ENCODE peak calls at places on chromosomes 5 and 9, in ten cellular contexts. A is prostate gland; B is NCI-H2227 treated with DMSO at 0.1 percent for 48 hours; P is naive thymus-derived CD8-positive, alpha-beta T cell; Q is SJCRH30; Y is mucosa of descending colon; E is ELR; G is A549; K is GM12865; C is AG04450. J is an unnamed sample.
A peak's percentile ranks its signal among the peaks of the same experiment; 100 is the strongest.

GRCh38 chr5:77086611-77087483 is at the start of gene ZBED3:
- DNase-seq in A (peak; percentile 71), C (peak; percentile 24), Q (peak; percentile 79), K (peak; percentile 74), G (peak; percentile 89), Y (peak; percentile 85), P (peak; percentile 60), B (peak; percentile 59), E (peak; percentile 76), J (peak; percentile 22)

GRCh38 chr5:139711067-139711851 is 63.1 kb downstream of the CXXC5 start:
- DNase-seq in G (peak; percentile 46), Y (peak; percentile 53), K (peak; percentile 57), P (peak; percentile 65), Q (peak; percentile 80), B (peak; percentile 24), C (no peak), E (peak; percentile 58), A (no peak), J (peak; percentile 74)

GRCh38 chr5:78649220-78649700 is 688 bp upstream of the LHFPL2 start:
- DNase-seq in C (no peak), P (no peak), Q (peak; percentile 42), Y (peak; percentile 50), E (peak; percentile 47), B (no peak), K (no peak), G (peak; percentile 36), A (no peak), J (no peak)

GRCh38 chr9:34986541-34987047 is 3.0 kb upstream of the DNAJB5 start:
- DNase-seq in Y (no peak), C (no peak), G (no peak), P (peak; percentile 66), A (no peak), Q (no peak), K (peak; percentile 77), B (peak; percentile 18), E (no peak), J (no peak)

GRCh38 chr9:125028041-125028440 is 87.2 kb upstream of the GOLGA1 start:
- DNase-seq in Y (no peak), G (no peak), C (no peak), Q (no peak), A (no peak), B (no peak), K (no peak), P (no peak), E (no peak), J (no peak)

GRCh38 chr9:6975198-6975597 is 217.4 kb downstream of the KDM4C start:
- DNase-seq in A (no peak), B (no peak), P (no peak), Y (no peak), Q (no peak), K (no peak), G (no peak), E (no peak), C (no peak), J (no peak)

GRCh38 chr9:13412323-13412722 is 132.8 kb upstream of the MPDZ start:
- DNase-seq in P (no peak), G (no peak), C (no peak), Y (no peak), A (no peak), B (no peak), Q (no peak), K (no peak), E (no peak), J (no peak)

GRCh38 chr5:149011084-149011483 is 51.8 kb downstream of the SH3TC2 start:
- DNase-seq in A (no peak), C (no peak), Q (no peak), B (no peak), P (no peak), K (no peak), G (peak; percentile 8), E (peak; percentile 91), Y (no peak), J (no peak)

GRCh38 chr5:111463304-111463703 is 49.0 kb downstream of the STARD4 start:
- DNase-seq in B (no peak), Q (no peak), G (no peak), P (no peak), K (no peak), Y (no peak), C (no peak), A (no peak), E (no peak), J (no peak)

GRCh38 chr5:160419458-160420330 is 813 bp upstream of the SLU7 start:
- DNase-seq in Y (no peak), A (no peak), P (peak; percentile 12), C (no peak), B (no peak), K (no peak), G (no peak), Q (no peak), E (peak; percentile 13), J (no peak)

GRCh38 chr9:87662808-87663528 is 63.0 kb upstream of the CTSL start:
- DNase-seq in Q (peak; percentile 86), K (peak; percentile 75), G (peak; percentile 83), P (peak; percentile 4), B (no peak), A (peak; percentile 72), C (no peak), E (peak; percentile 72), Y (peak; percentile 89), J (peak; percentile 14)

GRCh38 chr5:66877843-66878242 is 281.6 kb downstream of the MAST4 start:
- DNase-seq in E (peak; percentile 45), C (no peak), P (no peak), B (no peak), Q (no peak), K (no peak), A (no peak), Y (no peak), G (peak; percentile 48), J (no peak)

GRCh38 chr5:177311723-177312648 is at the start of gene MXD3:
- DNase-seq in Y (peak; percentile 96), K (peak; percentile 98), A (peak; percentile 96), Q (peak; percentile 100), E (peak; percentile 98), P (peak; percentile 93), B (peak; percentile 93), C (peak; percentile 77), G (peak; percentile 97), J (peak; percentile 97)

GRCh38 chr5:56686337-56687198 is 128.8 kb upstream of the MAP3K1 start:
- DNase-seq in Y (no peak), A (no peak), G (no peak), P (no peak), C (no peak), E (no peak), B (no peak), K (peak; percentile 67), Q (no peak), J (no peak)

GRCh38 chr9:133406480-133407307 is 11.1 kb downstream of the REXO4 start:
- DNase-seq in P (peak; percentile 70), K (peak; percentile 87), G (peak; percentile 82), A (peak; percentile 55), Q (peak; percentile 82), B (peak; percentile 71), C (peak; percentile 47), E (peak; percentile 83), Y (peak; percentile 86), J (peak; percentile 91)

GRCh38 chr5:1786621-1787471 is 12.8 kb downstream of the MRPL36 start:
- DNase-seq in K (no peak), B (no peak), Q (no peak), C (no peak), A (peak; percentile 50), Y (no peak), E (no peak), G (no peak), P (no peak), J (no peak)

GRCh38 chr5:134944630-134945029 is 23.1 kb upstream of the CATSPER3 start:
- DNase-seq in P (no peak), C (no peak), B (no peak), E (no peak), G (no peak), Q (no peak), K (no peak), Y (no peak), A (no peak), J (no peak)

GRCh38 chr9:33782395-33783152 is 12.8 kb upstream of the PRSS3 start:
- DNase-seq in A (no peak), E (peak; percentile 64), Q (no peak), C (peak; percentile 52), B (no peak), P (no peak), K (no peak), Y (no peak), G (peak; percentile 37), J (no peak)

GRCh38 chr9:19371942-19372341 is 8.1 kb downstream of the RPS6 start:
- DNase-seq in K (no peak), C (no peak), B (peak; percentile 11), P (no peak), Y (no peak), Q (no peak), E (peak; percentile 47), A (no peak), G (peak; percentile 48), J (no peak)

GRCh38 chr5:79759436-79759835 is 69.8 kb downstream of the CMYA5 start:
- DNase-seq in K (no peak), E (peak; percentile 58), A (no peak), B (no peak), Y (no peak), Q (no peak), G (no peak), C (no peak), P (no peak), J (no peak)

GRCh38 chr9:91949946-91950664 is at the start of gene ROR2:
- DNase-seq in Y (peak; percentile 87), G (peak; percentile 40), K (peak; percentile 48), A (peak; percentile 87), E (peak; percentile 54), P (peak; percentile 3), B (peak; percentile 64), Q (no peak), C (no peak), J (peak; percentile 81)

GRCh38 chr9:84511651-84512050 is 157.9 kb upstream of the NTRK2 start:
- DNase-seq in B (no peak), K (no peak), P (no peak), Q (no peak), A (no peak), C (no peak), G (no peak), Y (no peak), E (no peak), J (no peak)

GRCh38 chr5:45262061-45262590 is 434.1 kb downstream of the HCN1 start:
- DNase-seq in Q (no peak), Y (no peak), E (no peak), C (no peak), B (no peak), G (no peak), A (no peak), P (no peak), K (no peak), J (no peak)

GRCh38 chr9:129987047-129987446 is 55.9 kb downstream of the FNBP1 start:
- DNase-seq in Y (no peak), C (no peak), A (no peak), G (no peak), B (no peak), E (no peak), K (peak; percentile 85), Q (peak; percentile 19), P (no peak), J (no peak)

GRCh38 chr9:100473271-100474081 is 527 bp downstream of the TMEFF1 start:
- DNase-seq in Y (peak; percentile 39), C (no peak), E (peak; percentile 63), B (no peak), G (peak; percentile 34), A (no peak), P (peak; percentile 12), K (peak; percentile 34), Q (peak; percentile 53), J (peak; percentile 59)

GRCh38 chr5:126525630-126526245 is 69.3 kb downstream of the ALDH7A1 start:
- DNase-seq in P (no peak), Q (no peak), B (no peak), Y (peak; percentile 75), A (no peak), G (peak; percentile 28), C (no peak), E (peak; percentile 46), K (no peak), J (no peak)

GRCh38 chr5:126676195-126676624 is 75.5 kb downstream of the PHAX start:
- DNase-seq in G (peak; percentile 62), E (peak; percentile 72), P (peak; percentile 55), Q (peak; percentile 41), Y (no peak), C (peak; percentile 18), K (peak; percentile 82), A (peak; percentile 67), B (peak; percentile 24), J (peak; percentile 76)

GRCh38 chr9:111301195-111301594 is 28.8 kb downstream of the OR2K2 start:
- DNase-seq in C (no peak), B (no peak), E (peak; percentile 37), K (no peak), Y (no peak), P (no peak), A (no peak), Q (no peak), G (peak; percentile 24), J (no peak)

J was measured in stimulated activated effector memory CD8-positive, alpha-beta T cell treated with anti-CD3 and anti-CD28 coated beads, Interleukin-12 subunit alpha, Interleukin-12 subunit beta, amount 100 ng/mL, for 72 hours.